ENCODE peak calls at places on chromosomes 16 and 17, in five cellular contexts. N is neuronal stem cell, I is sigmoid colon, C is tibial artery, R is K562. S is an unnamed sample.

GRCh38 chr16:56690420-56691122 is 8.3 kb downstream of the MT1X start:
- DNase-seq in N (no peak), I (no peak), C (peak), R (no peak), S (no peak)

GRCh38 chr16:89396156-89396555 is 94.2 kb downstream of the ANKRD11 start:
- DNase-seq in N (no peak), I (no peak), C (no peak), R (no peak), S (no peak)

GRCh38 chr16:19245326-19245925 is 40.1 kb upstream of the CLEC19A start:
- DNase-seq in N (no peak), I (no peak), C (no peak), R (no peak), S (peak)

GRCh38 chr16:88058136-88058535 is 106.9 kb downstream of the BANP start:
- DNase-seq in N (no peak), I (peak), C (no peak), R (no peak), S (no peak)

GRCh38 chr16:27400751-27401620 is 988 bp upstream of the IL21R start:
- DNase-seq in N (no peak), I (no peak), C (no peak), R (no peak), S (no peak)

GRCh38 chr16:67804853-67805542 is 1.4 kb downstream of the RANBP10 start:
- DNase-seq in N (no peak), I (no peak), C (no peak), R (no peak), S (no peak)

GRCh38 chr16:28063611-28064061 is at the start of gene GSG1L:
- DNase-seq in N (no peak), I (no peak), C (no peak), R (no peak), S (peak)

GRCh38 chr16:31188450-31189411 is 8.8 kb downstream of the FUS start:
- DNase-seq in N (no peak), I (no peak), C (no peak), R (no peak), S (no peak)

GRCh38 chr17:75004371-75004770 is 8.1 kb upstream of the MRPL58 start:
- DNase-seq in N (no peak), I (no peak), C (no peak), R (no peak), S (no peak)

GRCh38 chr16:3654249-3654991 is at the start of gene DNASE1:
- DNase-seq in N (peak), I (peak), C (peak), R (peak), S (peak)

GRCh38 chr17:31583795-31584340 is 192.4 kb downstream of the RAB11FIP4 start:
- DNase-seq in N (no peak), I (no peak), C (no peak), R (no peak), S (no peak)

GRCh38 chr16:81514041-81514559 is 69.5 kb downstream of the CMIP start:
- DNase-seq in N (no peak), I (no peak), C (peak), R (peak), S (no peak)

GRCh38 chr16:76459111-76459510 is 181.9 kb downstream of the CNTNAP4 start:
- DNase-seq in N (no peak), I (no peak), C (no peak), R (no peak), S (no peak)

GRCh38 chr16:80599466-80599865 is 58.7 kb downstream of the DYNLRB2 start:
- DNase-seq in N (no peak), I (no peak), C (no peak), R (no peak), S (no peak)

GRCh38 chr17:73760186-73760758 is 116.0 kb upstream of the SDK2 start:
- DNase-seq in N (no peak), I (no peak), C (no peak), R (peak), S (peak)

GRCh38 chr17:8311131-8311790 is 1.2 kb downstream of the ARHGEF15 start:
- DNase-seq in N (no peak), I (no peak), C (no peak), R (no peak), S (no peak)

GRCh38 chr17:45127209-45127582 is 5.1 kb downstream of the PLCD3 start:
- DNase-seq in N (no peak), I (peak), C (no peak), R (no peak), S (no peak)

GRCh38 chr17:76481091-76481655 is 13.8 kb downstream of the AANAT start:
- DNase-seq in N (no peak), I (peak), C (no peak), R (no peak), S (no peak)

GRCh38 chr16:3589441-3589921 is 12.3 kb upstream of the NLRC3 start:
- DNase-seq in N (no peak), I (no peak), C (no peak), R (peak), S (no peak)

GRCh38 chr17:5585814-5586558 is 1.7 kb upstream of the NLRP1 start:
- DNase-seq in N (no peak), I (no peak), C (no peak), R (peak), S (no peak)

GRCh38 chr16:56451753-56452689 is 667 bp downstream of the OGFOD1 start:
- DNase-seq in N (no peak), I (no peak), C (peak), R (peak), S (no peak)

GRCh38 chr17:57935833-57936807 is 19.1 kb downstream of the CUEDC1 start:
- DNase-seq in N (peak), I (peak), C (peak), R (no peak), S (peak)

GRCh38 chr17:74957935-74958549 is 14.5 kb downstream of the HID1 start:
- DNase-seq in N (peak), I (peak), C (peak), R (peak), S (peak)

GRCh38 chr17:7889166-7889584 is 586 bp downstream of the CHD3 start:
- DNase-seq in N (peak), I (peak), C (peak), R (no peak), S (peak)

GRCh38 chr17:15171433-15172047 is 93.6 kb downstream of the PMP22 start:
- DNase-seq in N (peak), I (peak), C (peak), R (peak), S (peak)

GRCh38 chr16:11743308-11744074 is 834 bp upstream of the TXNDC11 start:
- DNase-seq in N (no peak), I (peak), C (peak), R (no peak), S (no peak)

GRCh38 chr16:11750056-11750455 is 7.4 kb upstream of the TXNDC11 start:
- DNase-seq in N (no peak), I (no peak), C (no peak), R (no peak), S (no peak)

GRCh38 chr16:11748404-11749254 is 6.0 kb upstream of the TXNDC11 start:
- DNase-seq in N (no peak), I (no peak), C (no peak), R (no peak), S (peak)

GRCh38 chr16:11744075-11744470 is 1.4 kb upstream of the TXNDC11 start:
- DNase-seq in N (no peak), I (no peak), C (no peak), R (no peak), S (peak)

GRCh38 chr16:11748023-11748403 is 5.4 kb upstream of the TXNDC11 start:
- DNase-seq in N (no peak), I (no peak), C (no peak), R (no peak), S (no peak)
- H3K27ac ChIP-seq in N (no peak), I (no peak), C (no peak), R (no peak), S (no peak)

GRCh38 chr17:12622726-12623125 is 43.0 kb upstream of the MYOCD start:
- DNase-seq in N (no peak), I (no peak), C (no peak), R (no peak), S (no peak)

GRCh38 chr17:12623220-12623848 is 42.4 kb upstream of the MYOCD start:
- DNase-seq in N (no peak), I (no peak), C (no peak), R (no peak), S (no peak)

GRCh38 chr17:12620200-12620720 is 45.4 kb upstream of the MYOCD start:
- DNase-seq in N (no peak), I (no peak), C (no peak), R (no peak), S (no peak)

GRCh38 chr17:12618557-12618956 is 47.1 kb upstream of the MYOCD start:
- DNase-seq in N (no peak), I (no peak), C (no peak), R (no peak), S (no peak)

GRCh38 chr17:12619444-12620199 is 46.1 kb upstream of the MYOCD start:
- DNase-seq in N (no peak), I (no peak), C (no peak), R (no peak), S (no peak)
- H3K27ac ChIP-seq in N (no peak), I (no peak), C (peak), R (no peak), S (no peak)

GRCh38 chr17:48619821-48620496 is 4.9 kb upstream of the HOXB8 start:
- DNase-seq in N (no peak), I (no peak), C (no peak), R (no peak), S (no peak)
- H3K27ac ChIP-seq in N (no peak), I (no peak), C (no peak), R (peak), S (no peak)

GRCh38 chr17:67401106-67401505 is 24.0 kb downstream of the PITPNC1 start:
- DNase-seq in N (no peak), I (no peak), C (no peak), R (no peak), S (no peak)

GRCh38 chr17:67401598-67402504 is 24.8 kb downstream of the PITPNC1 start:
- DNase-seq in N (no peak), I (no peak), C (no peak), R (no peak), S (no peak)

GRCh38 chr17:67400193-67400592 is 23.1 kb downstream of the PITPNC1 start:
- DNase-seq in N (no peak), I (no peak), C (no peak), R (no peak), S (no peak)

GRCh38 chr17:67403065-67403464 is 26.0 kb downstream of the PITPNC1 start:
- DNase-seq in N (no peak), I (no peak), C (no peak), R (no peak), S (no peak)

DNA sequence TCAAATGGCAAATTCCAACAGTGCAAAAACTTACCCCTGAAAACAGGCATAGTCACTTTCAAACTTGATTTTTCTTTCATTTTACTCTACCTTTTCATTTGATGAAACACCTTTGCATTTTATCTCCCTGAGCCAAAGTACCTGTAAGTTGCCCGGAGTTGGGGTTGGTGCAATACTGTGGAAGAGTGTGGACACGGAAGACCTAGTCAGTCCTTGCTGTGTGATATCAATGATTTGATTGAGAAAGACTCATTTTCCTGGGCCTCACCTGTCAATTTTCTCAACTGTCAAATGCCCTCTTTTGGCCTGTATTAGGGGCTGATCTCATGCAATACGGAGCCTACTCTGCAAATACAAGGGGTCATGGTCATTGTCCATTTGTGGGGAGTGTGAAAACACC is 22.6 kb downstream of the PITPNC1 start:
- DNase-seq in N (no peak), I (no peak), C (no peak), R (no peak), S (no peak)
- H3K27ac ChIP-seq in N (no peak), I (peak), C (no peak), R (no peak), S (no peak)

DNA sequence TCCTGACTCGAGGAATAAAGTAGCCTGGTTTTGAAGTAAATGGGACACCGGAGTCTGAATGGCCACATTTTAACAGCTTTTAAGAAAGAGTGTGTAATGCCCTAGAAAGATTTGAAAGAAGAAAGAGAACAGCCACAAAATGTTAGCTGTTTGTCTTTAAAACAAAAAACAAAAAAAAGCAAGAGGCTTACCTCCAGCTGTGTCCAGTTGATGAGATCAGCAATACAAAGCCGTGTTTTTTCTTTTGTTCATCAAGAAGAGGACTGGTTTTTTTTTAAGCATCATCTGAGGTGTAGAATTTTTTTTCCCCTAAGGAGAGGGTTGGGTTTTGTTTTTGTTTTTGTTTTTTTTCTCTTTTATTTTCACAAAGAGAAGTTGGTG is 58.8 kb downstream of the NKD1 start:
- DNase-seq in N (no peak), I (no peak), C (no peak), R (no peak), S (no peak)
- H3K27ac ChIP-seq in N (no peak), I (peak), C (peak), R (no peak), S (no peak)

GRCh38 chr16:78211200-78211599 is 111.7 kb downstream of the WWOX start:
- DNase-seq in N (no peak), I (no peak), C (no peak), R (no peak), S (no peak)
- H3K27ac ChIP-seq in N (no peak), I (no peak), C (no peak), R (no peak), S (no peak)

GRCh38 chr17:81568416-81568815 is 16.3 kb upstream of the FAAP100 start:
- DNase-seq in N (no peak), I (no peak), C (no peak), R (no peak), S (no peak)
- H3K27ac ChIP-seq in N (no peak), I (peak), C (peak), R (no peak), S (no peak)

GRCh38 chr17:37820313-37821024 is 75.6 kb upstream of the HNF1B start:
- DNase-seq in N (no peak), I (no peak), C (no peak), R (no peak), S (no peak)
- H3K27ac ChIP-seq in N (no peak), I (no peak), C (no peak), R (no peak), S (no peak)